ENCODE peak calls at places on chromosomes 6 and 20, in six cellular contexts. J is heart right ventricle; L is hepatocyte; D is neuronal stem cell; H is CD8-positive, alpha-beta memory T cell; G is fibroblast of lung. K is an unnamed sample.

GRCh38 chr20:58523072-58523681 is 8.0 kb upstream of the APCDD1L start:
- DNase-seq in J (no peak), L (no peak), D (peak; percentile 12), H (no peak), G (peak; percentile 95), K (no peak)

GRCh38 chr20:3010985-3011723 is 32.3 kb upstream of the GNRH2 start:
- DNase-seq in J (no peak), L (no peak), D (no peak), H (no peak), G (peak; percentile 78), K (no peak)

GRCh38 chr20:41133709-41134361 is 3.5 kb upstream of the PLCG1 start:
- DNase-seq in J (no peak), L (no peak), D (no peak), H (no peak), G (no peak), K (no peak)

GRCh38 chr6:113306552-113307145 is 550.5 kb upstream of the MARCKS start:
- DNase-seq in J (peak; percentile 40), L (peak; percentile 74), D (peak; percentile 30), H (peak; percentile 0), G (peak; percentile 26), K (peak; percentile 13)

GRCh38 chr6:36224918-36225461 is 28.4 kb downstream of the BRPF3 start:
- DNase-seq in J (no peak), L (no peak), D (no peak), H (no peak), G (no peak), K (no peak)

GRCh38 chr6:139156571-139156970 is 21.7 kb downstream of the HECA start:
- DNase-seq in J (no peak), L (no peak), D (no peak), H (no peak), G (no peak), K (no peak)

GRCh38 chr6:4327841-4328240 is 192.5 kb upstream of the ECI2 start:
- DNase-seq in J (no peak), L (no peak), D (no peak), H (no peak), G (no peak), K (no peak)

GRCh38 chr6:169229611-169230321 is 23.9 kb downstream of the THBS2 start:
- DNase-seq in J (no peak), L (no peak), D (no peak), H (no peak), G (peak; percentile 73), K (no peak)

GRCh38 chr6:133380047-133380446 is 138.9 kb downstream of the EYA4 start:
- DNase-seq in J (no peak), L (no peak), D (no peak), H (no peak), G (no peak), K (no peak)

GRCh38 chr20:47668313-47669156 is 116.7 kb downstream of the SULF2 start:
- DNase-seq in J (no peak), L (no peak), D (no peak), H (no peak), G (no peak), K (no peak)

GRCh38 chr6:91565207-91565606 is 978.3 kb upstream of the MAP3K7 start:
- DNase-seq in J (no peak), L (no peak), D (no peak), H (no peak), G (no peak), K (no peak)

GRCh38 chr6:53483423-53484353 is 61.2 kb downstream of the GCLC start:
- DNase-seq in J (peak; percentile 71), L (no peak), D (no peak), H (no peak), G (peak; percentile 17), K (no peak)

GRCh38 chr6:21531393-21531792 is 62.2 kb upstream of the SOX4 start:
- DNase-seq in J (no peak), L (no peak), D (no peak), H (no peak), G (no peak), K (no peak)

GRCh38 chr6:31355540-31355988 is 1.4 kb downstream of the HLA-B start:
- DNase-seq in J (no peak), L (no peak), D (no peak), H (peak; percentile 27), G (no peak), K (no peak)

GRCh38 chr6:31356216-31356945 is 598 bp downstream of the HLA-B start:
- DNase-seq in J (peak; percentile 59), L (peak; percentile 37), D (no peak), H (peak; percentile 50), G (peak; percentile 6), K (no peak)

GRCh38 chr6:31358302-31358701 is 1.3 kb upstream of the HLA-B start:
- DNase-seq in J (no peak), L (no peak), D (no peak), H (no peak), G (no peak), K (no peak)

GRCh38 chr6:31354788-31355539 is 2.0 kb downstream of the HLA-B start:
- DNase-seq in J (no peak), L (no peak), D (no peak), H (peak; percentile 14), G (no peak), K (no peak)

DNA sequence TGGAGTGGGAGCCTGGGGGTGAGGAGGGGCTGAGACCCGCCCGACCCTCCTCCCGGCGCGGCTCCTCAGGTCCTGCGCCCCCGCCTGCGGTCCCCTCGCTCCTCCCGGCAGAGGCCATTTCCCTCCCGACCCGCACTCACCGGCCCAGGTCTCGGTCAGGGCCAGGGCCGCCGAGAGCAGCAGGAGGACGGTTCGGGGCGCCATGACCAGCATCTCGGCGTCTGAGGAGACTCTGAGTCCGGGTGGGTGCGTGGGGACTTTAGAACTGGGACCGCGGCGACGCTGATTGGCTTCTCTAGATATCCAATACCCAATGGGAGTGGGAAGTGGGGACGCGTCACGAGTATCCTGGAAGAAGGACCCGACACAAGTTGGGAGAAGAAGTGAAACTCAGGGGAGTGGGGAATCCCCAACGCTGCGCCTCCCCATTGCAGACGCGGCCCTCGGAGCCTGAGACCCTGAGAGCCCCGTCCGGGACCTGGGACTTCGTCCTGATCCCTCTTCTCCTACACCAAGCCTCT is at the start of gene HLA-B:
- DNase-seq in J (peak; percentile 94), L (peak; percentile 87), D (peak; percentile 81), H (peak; percentile 91), G (peak; percentile 82), K (peak; percentile 54)
- H3K27ac ChIP-seq in J (peak within 1 kb of the TSS; percentile 90), L (no peak within 1 kb of the TSS), D (no peak within 1 kb of the TSS), H (peak within 1 kb of the TSS; percentile 99), G (peak within 1 kb of the TSS; percentile 81), K (no peak within 1 kb of the TSS)

GRCh38 chr20:8220716-8221115 is 88.7 kb downstream of the PLCB1 start:
- DNase-seq in J (no peak), L (no peak), D (no peak), H (no peak), G (no peak), K (no peak)

GRCh38 chr20:8216375-8217200 is 84.5 kb downstream of the PLCB1 start:
- DNase-seq in J (no peak), L (no peak), D (no peak), H (no peak), G (no peak), K (no peak)

GRCh38 chr20:8219403-8219802 is 87.3 kb downstream of the PLCB1 start:
- DNase-seq in J (no peak), L (no peak), D (no peak), H (no peak), G (no peak), K (no peak)

GRCh38 chr20:8221887-8222419 is 89.9 kb downstream of the PLCB1 start:
- DNase-seq in J (no peak), L (no peak), D (no peak), H (no peak), G (no peak), K (no peak)

DNA sequence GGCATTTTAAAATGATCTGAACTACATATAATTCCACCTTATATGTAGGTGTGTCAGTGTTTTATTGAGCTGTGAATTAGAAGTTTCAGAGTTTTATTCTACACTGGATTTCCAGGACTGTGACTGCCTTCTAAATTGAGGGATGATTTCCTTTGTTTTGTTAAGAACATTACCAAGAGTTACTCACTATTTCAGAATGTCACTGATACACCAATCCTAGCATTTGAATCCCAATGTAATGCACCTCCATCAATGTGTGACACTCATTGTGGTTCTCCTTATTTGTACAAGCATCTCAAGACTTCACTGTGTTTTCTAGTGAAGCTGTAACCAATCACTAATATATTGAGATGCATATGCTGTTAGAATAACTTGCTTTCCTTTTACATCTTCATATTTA is 86.8 kb downstream of the PLCB1 start:
- DNase-seq in J (no peak), L (no peak), D (no peak), H (no peak), G (peak; percentile 94), K (no peak)
- H3K27ac ChIP-seq in J (no peak overlapping the region), L (no peak overlapping the region), D (no peak overlapping the region), H (no peak overlapping the region), G (no peak overlapping the region), K (no peak overlapping the region)

GRCh38 chr20:44759595-44759994 is 13.9 kb downstream of the KCNK15 start:
- DNase-seq in J (no peak), L (no peak), D (no peak), H (no peak), G (no peak), K (no peak)

GRCh38 chr20:44765091-44765490 is 19.4 kb downstream of the KCNK15 start:
- DNase-seq in J (no peak), L (no peak), D (no peak), H (no peak), G (no peak), K (no peak)

GRCh38 chr20:44761423-44761822 is 15.8 kb downstream of the KCNK15 start:
- DNase-seq in J (no peak), L (no peak), D (no peak), H (no peak), G (no peak), K (no peak)

GRCh38 chr20:44765647-44766367 is 20.1 kb downstream of the KCNK15 start:
- DNase-seq in J (no peak), L (no peak), D (no peak), H (no peak), G (no peak), K (no peak)

GRCh38 chr20:44762466-44763140 is 16.9 kb downstream of the KCNK15 start:
- DNase-seq in J (peak; percentile 63), L (no peak), D (no peak), H (no peak), G (no peak), K (no peak)
- H3K27ac ChIP-seq in J (peak overlapping the region; percentile 84), L (no peak overlapping the region), D (no peak overlapping the region), H (no peak overlapping the region), G (no peak overlapping the region), K (no peak overlapping the region)

DNA sequence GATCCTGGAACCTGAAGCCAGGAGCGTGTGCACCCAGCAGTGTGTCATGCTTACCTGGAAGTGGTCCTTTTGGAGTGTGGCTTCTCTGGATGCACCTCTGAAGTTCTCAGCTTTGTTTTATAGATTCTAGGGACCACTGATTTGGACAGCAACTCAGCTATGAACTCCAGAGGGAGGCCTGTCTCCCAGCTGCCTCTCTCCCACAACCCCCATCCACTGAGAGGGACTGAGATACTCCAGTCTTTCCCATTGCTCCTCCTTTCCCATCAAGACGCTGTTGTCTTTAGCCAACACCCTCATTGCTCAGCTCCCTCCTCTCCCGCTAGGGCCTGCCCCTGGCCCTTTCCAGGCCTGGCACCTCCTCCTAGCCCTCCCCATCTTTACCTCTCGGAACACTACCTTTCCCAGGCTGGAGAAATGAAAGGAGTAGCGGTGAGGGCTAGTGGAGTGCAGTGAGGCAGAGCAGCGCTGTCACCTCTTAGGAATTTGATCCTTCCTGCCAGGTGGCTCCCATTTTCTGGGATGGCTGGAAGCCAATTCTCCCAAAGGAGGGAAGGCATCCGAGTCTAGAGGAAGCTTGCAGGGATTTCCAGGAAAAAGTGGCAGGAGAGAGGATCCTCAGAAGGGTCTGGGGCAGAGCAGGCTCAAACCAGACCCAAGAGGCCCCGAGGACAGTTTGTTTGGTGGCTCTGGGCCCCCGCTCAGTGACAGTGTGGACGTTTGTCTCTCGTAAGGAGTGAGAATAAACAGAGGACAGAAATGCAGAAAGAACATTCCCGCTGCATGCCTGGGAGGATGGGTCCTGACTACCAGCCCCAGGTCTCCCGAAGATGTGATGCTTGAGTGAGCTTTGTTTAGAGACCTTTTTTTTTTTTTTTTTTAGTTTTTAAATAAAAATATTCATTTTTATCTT is at the start of gene LRRN4:
- DNase-seq in J (no peak), L (peak; percentile 30), D (no peak), H (no peak), G (peak; percentile 51), K (no peak)
- H3K27ac ChIP-seq in J (no peak within 1 kb of the TSS), L (peak within 1 kb of the TSS; percentile 50), D (no peak within 1 kb of the TSS), H (no peak within 1 kb of the TSS), G (no peak within 1 kb of the TSS), K (no peak within 1 kb of the TSS)